ENCODE peak calls at places on chromosomes 4 and X, in four cellular contexts. Q is sciatic nerve; F is activated effector memory CD4-positive, alpha-beta T cell treated with Interleukin-2 at 50 U/mL for 16 hours; U is uterus. H is an unnamed sample.

GRCh38 chr4:156971623-156972369 is at the start of gene PDGFC:
- DNase-seq in Q (peak; percentile 86), F (no peak), U (peak; percentile 81), H (peak; percentile 5)

GRCh38 chr4:114728426-114728825 is 129.8 kb downstream of the UGT8 start:
- DNase-seq in Q (no peak), F (no peak), U (no peak), H (no peak)

GRCh38 chr4:15756361-15756861 is 21.7 kb upstream of the CD38 start:
- DNase-seq in Q (no peak), F (peak; percentile 51), U (no peak), H (peak; percentile 49)

GRCh38 chrX:107551546-107551945 is 76.8 kb upstream of the PRPS1 start:
- DNase-seq in Q (no peak), F (no peak), U (no peak), H (no peak)

GRCh38 chrX:55816023-55816422 is 98.5 kb downstream of the RRAGB start:
- DNase-seq in Q (no peak), F (no peak), U (no peak), H (no peak)

GRCh38 chrX:47316276-47317025 is 53.9 kb upstream of the ZNF157 start:
- DNase-seq in Q (no peak), F (no peak), U (no peak), H (no peak)

GRCh38 chr4:125719987-125720386 is 405.2 kb downstream of the FAT4 start:
- DNase-seq in Q (no peak), F (no peak), U (no peak), H (no peak)

GRCh38 chr4:74640111-74640903 is 154.0 kb downstream of the BTC start:
- DNase-seq in Q (no peak), F (no peak), U (no peak), H (no peak)

GRCh38 chr4:179307297-179308136 is 1865.3 kb upstream of the AGA start:
- DNase-seq in Q (no peak), F (no peak), U (no peak), H (peak; percentile 1)

GRCh38 chr4:168516841-168517240 is 20.0 kb downstream of the PALLD start:
- DNase-seq in Q (no peak), F (no peak), U (no peak), H (no peak)

GRCh38 chrX:12379666-12380065 is 241.4 kb downstream of the FRMPD4 start:
- DNase-seq in Q (no peak), F (no peak), U (no peak), H (no peak)

GRCh38 chrX:48515842-48516241 is 5.8 kb upstream of the EBP start:
- DNase-seq in Q (no peak), F (no peak), U (no peak), H (no peak)

GRCh38 chrX:55340896-55341433 is 76.2 kb upstream of the PAGE3 start:
- DNase-seq in Q (no peak), F (no peak), U (no peak), H (no peak)

GRCh38 chrX:78548012-78548411 is 111.1 kb downstream of the RTL3 start:
- DNase-seq in Q (no peak), F (no peak), U (no peak), H (no peak)

GRCh38 chr4:26110493-26110892 is 196.5 kb downstream of the SMIM20 start:
- DNase-seq in Q (no peak), F (no peak), U (no peak), H (no peak)

GRCh38 chr4:10099521-10100325 is 16.9 kb downstream of the WDR1 start:
- DNase-seq in Q (no peak), F (no peak), U (no peak), H (no peak)

GRCh38 chr4:951186-951585 is 18.9 kb downstream of the TMEM175 start:
- DNase-seq in Q (peak; percentile 43), F (no peak), U (no peak), H (no peak)

GRCh38 chr4:79030973-79031372 is 91.7 kb upstream of the PAQR3 start:
- DNase-seq in Q (no peak), F (no peak), U (no peak), H (no peak)

GRCh38 chr4:80608285-80608980 is 272.9 kb downstream of the CFAP299 start:
- DNase-seq in Q (no peak), F (no peak), U (no peak), H (no peak)

GRCh38 chr4:6840062-6840976 is 57.8 kb downstream of the KIAA0232 start:
- DNase-seq in Q (no peak), F (no peak), U (no peak), H (no peak)

GRCh38 chr4:174681723-174682300 is 147.2 kb downstream of the GLRA3 start:
- DNase-seq in Q (no peak), F (no peak), U (no peak), H (no peak)

GRCh38 chrX:9864011-9864410 is 77.8 kb downstream of the SHROOM2 start:
- DNase-seq in Q (no peak), F (no peak), U (no peak), H (no peak)

GRCh38 chrX:72029473-72030411 is 102.0 kb downstream of the RTL5 start:
- DNase-seq in Q (no peak), F (no peak), U (no peak), H (no peak)

GRCh38 chr4:156778093-156778492 is 193.5 kb downstream of the PDGFC start:
- DNase-seq in Q (no peak), F (no peak), U (no peak), H (no peak)

GRCh38 chr4:40454816-40455215 is 119.7 kb downstream of the CHRNA9 start:
- DNase-seq in Q (no peak), F (no peak), U (no peak), H (no peak)

GRCh38 chr4:905485-906214 is 26.5 kb downstream of the GAK start:
- DNase-seq in Q (no peak), F (no peak), U (no peak), H (no peak)

GRCh38 chr4:124322234-124322831 is 390.2 kb downstream of the ANKRD50 start:
- DNase-seq in Q (no peak), F (no peak), U (no peak), H (peak; percentile 2)

GRCh38 chrX:37921758-37922157 is 74.4 kb upstream of the DYNLT3 start:
- DNase-seq in Q (no peak), F (no peak), U (no peak), H (no peak)

GRCh38 chr4:144518181-144518895 is 127.6 kb upstream of the HHIP start:
- DNase-seq in Q (no peak), F (no peak), U (no peak), H (no peak)

H was measured in naive B cell.